ENCODE peak calls at places on chromosomes 11 and 22, in four cellular contexts. K, Q, N and U are unnamed samples.

GRCh38 chr11:69269388-69269787 is 24.6 kb upstream of the MYEOV start:
- DNase-seq in K (no peak), Q (no peak), N (no peak), U (no peak)

GRCh38 chr22:23305321-23305910 is 125.1 kb downstream of the BCR start:
- DNase-seq in N (no peak), Q (peak; percentile 78), K (no peak), U (no peak)

GRCh38 chr11:66289548-66290331 is 797 bp upstream of the YIF1A start:
- DNase-seq in Q (no peak), N (peak; percentile 60), K (peak; percentile 81), U (peak; percentile 56)

GRCh38 chr11:94423467-94423866 is 22.2 kb upstream of the GPR83 start:
- DNase-seq in N (no peak), Q (no peak), K (no peak), U (no peak)

GRCh38 chr11:86958259-86958658 is 3.1 kb upstream of the FZD4 start:
- DNase-seq in Q (no peak), K (no peak), N (no peak), U (no peak)

GRCh38 chr11:122293298-122294023 is 177.4 kb upstream of the BLID start:
- DNase-seq in K (no peak), N (no peak), Q (no peak), U (no peak)

GRCh38 chr11:43518407-43519165 is 159.9 kb downstream of the TTC17 start:
- DNase-seq in K (no peak), N (no peak), Q (peak; percentile 30), U (no peak)

GRCh38 chr11:28346721-28347120 is 238.5 kb downstream of the METTL15 start:
- DNase-seq in K (no peak), Q (peak; percentile 43), N (no peak), U (no peak)

GRCh38 chr22:29122041-29122440 is 49.2 kb downstream of the KREMEN1 start:
- DNase-seq in Q (no peak), N (no peak), K (no peak), U (no peak)

GRCh38 chr11:57463596-57464342 is 3.4 kb downstream of the RTN4RL2 start:
- DNase-seq in K (no peak), N (no peak), Q (no peak), U (no peak)

GRCh38 chr11:94880216-94880615 is 93.1 kb downstream of the CWC15 start:
- DNase-seq in K (no peak), N (peak; percentile 69), Q (peak; percentile 76), U (no peak)

GRCh38 chr22:38859581-38860290 is 12.3 kb downstream of the CBX6 start:
- DNase-seq in Q (no peak), K (no peak), N (no peak), U (no peak)
- H3K4me3 ChIP-seq in Q (no peak overlapping the region), K (no peak overlapping the region), N (no peak overlapping the region), U (no peak overlapping the region)

GRCh38 chr11:35340101-35340500 is 79.3 kb downstream of the SLC1A2 start:
- DNase-seq in Q (no peak), K (no peak), N (no peak), U (no peak)

GRCh38 chr11:35338928-35339327 is 80.4 kb downstream of the SLC1A2 start:
- DNase-seq in N (no peak), Q (no peak), K (no peak), U (no peak)

GRCh38 chr11:35335226-35335625 is 84.1 kb downstream of the SLC1A2 start:
- DNase-seq in N (no peak), Q (no peak), K (no peak), U (no peak)

GRCh38 chr11:35337136-35337918 is 82.0 kb downstream of the SLC1A2 start:
- DNase-seq in Q (peak; percentile 99), N (peak; percentile 95), K (no peak), U (peak; percentile 88)

GRCh38 chr11:35337919-35338316 is 81.4 kb downstream of the SLC1A2 start:
- DNase-seq in K (no peak), N (no peak), Q (no peak), U (no peak)
- TF ChIP-seq CTCF in K (no peak), N (no peak), Q (no peak), U (no peak)

GRCh38 chr22:37243402-37244113 is 511 bp downstream of the RAC2 start:
- DNase-seq in N (no peak), Q (no peak), K (no peak), U (no peak)
- H3K4me3 ChIP-seq in N (no peak overlapping the region), Q (peak overlapping the region; percentile 38), K (peak overlapping the region; percentile 97), U (peak overlapping the region; percentile 36)

GRCh38 chr11:115334932-115335788 is 169.1 kb downstream of the CADM1 start:
- DNase-seq in K (peak; percentile 64), Q (peak; percentile 54), N (peak; percentile 6), U (no peak)
- TF ChIP-seq CTCF in K (peak; percentile 95), Q (peak; percentile 68), N (peak; percentile 72), U (peak; percentile 65)

GRCh38 chr11:108708173-108708572 is 43.3 kb downstream of the DDX10 start:
- DNase-seq in K (no peak), Q (no peak), N (no peak), U (no peak)

GRCh38 chr11:108705061-108705460 is 40.2 kb downstream of the DDX10 start:
- DNase-seq in K (no peak), Q (no peak), N (no peak), U (no peak)

GRCh38 chr11:108709741-108710140 is 44.9 kb downstream of the DDX10 start:
- DNase-seq in N (no peak), K (no peak), Q (no peak), U (no peak)

GRCh38 chr11:108698844-108699642 is 34.2 kb downstream of the DDX10 start:
- DNase-seq in K (no peak), Q (peak; percentile 41), N (no peak), U (no peak)

DNA sequence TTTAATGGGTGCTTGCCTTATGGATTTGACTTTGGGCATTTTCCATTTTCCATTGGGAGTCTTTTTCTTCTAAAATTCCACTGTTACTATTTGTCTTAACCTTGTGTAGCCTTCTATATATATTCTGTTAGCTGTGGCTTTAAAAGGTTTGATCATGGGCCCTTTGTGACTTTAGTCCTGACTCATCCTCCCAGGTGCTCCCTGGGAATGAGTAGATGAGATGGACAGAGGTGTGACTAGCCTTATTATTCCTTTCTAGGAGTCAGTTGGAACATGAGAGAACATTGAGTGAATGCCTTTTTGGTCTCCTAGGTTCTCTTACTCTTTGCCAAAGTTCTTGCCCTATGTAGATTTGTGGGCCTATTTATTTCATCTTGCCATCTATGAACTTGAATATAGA is 39.0 kb downstream of the DDX10 start:
- DNase-seq in K (no peak), Q (no peak), N (no peak), U (no peak)
- H3K4me3 ChIP-seq in K (no peak overlapping the region), Q (no peak overlapping the region), N (no peak overlapping the region), U (no peak overlapping the region)

GRCh38 chr11:64859542-64860414 is 15.3 kb upstream of the CDC42BPG start:
- DNase-seq in K (peak; percentile 85), Q (no peak), N (no peak), U (no peak)

GRCh38 chr11:64858467-64859401 is 14.3 kb upstream of the CDC42BPG start:
- DNase-seq in N (no peak), K (peak; percentile 68), Q (no peak), U (no peak)

GRCh38 chr11:64863381-64864060 is 14.9 kb downstream of the EHD1 start:
- DNase-seq in N (no peak), K (no peak), Q (no peak), U (no peak)

GRCh38 chr11:64862914-64863313 is 15.5 kb downstream of the EHD1 start:
- DNase-seq in N (no peak), K (no peak), Q (peak; percentile 34), U (no peak)

GRCh38 chr11:64861227-64861970 is 16.9 kb upstream of the CDC42BPG start:
- DNase-seq in K (peak; percentile 75), Q (no peak), N (no peak), U (no peak)
- TF ChIP-seq CTCF in K (peak; percentile 59), Q (no peak), N (no peak), U (no peak)